ENCODE peak calls at places on chromosome 18, in eight cellular contexts. I, M, W, K, A, S, V and C are unnamed samples.

GRCh38 chr18:39773656-39774055 is 2181.4 kb upstream of the PIK3C3 start:
- DNase-seq in I (peak), M (no peak), W (no peak), K (no peak), A (no peak), S (no peak), V (no peak), C (no peak)

GRCh38 chr18:23887493-23887892 is 127.1 kb upstream of the TTC39C start:
- DNase-seq in I (no peak), M (no peak), W (no peak), K (no peak), A (no peak), S (no peak), V (peak), C (no peak)

GRCh38 chr18:63606526-63606925 is 19.4 kb downstream of the SERPINB13 start:
- DNase-seq in I (no peak), M (no peak), W (no peak), K (no peak), A (peak), S (no peak), V (no peak), C (no peak)

GRCh38 chr18:9615973-9616559 is 1.7 kb upstream of the PPP4R1 start:
- DNase-seq in I (peak), M (no peak), W (no peak), K (no peak), A (no peak), S (no peak), V (no peak), C (no peak)

GRCh38 chr18:183769-184168 is 25.4 kb downstream of the USP14 start:
- DNase-seq in I (peak), M (no peak), W (no peak), K (no peak), A (no peak), S (no peak), V (peak), C (no peak)

GRCh38 chr18:36314754-36315153 is 17.2 kb downstream of the FHOD3 start:
- DNase-seq in I (peak), M (no peak), W (no peak), K (no peak), A (peak), S (no peak), V (peak), C (peak)

GRCh38 chr18:10928971-10929373 is 220.4 kb downstream of the PIEZO2 start:
- DNase-seq in I (peak), M (no peak), W (no peak), K (no peak), A (no peak), S (no peak), V (peak), C (peak)

GRCh38 chr18:23716516-23716915 is 27.3 kb downstream of the LAMA3 start:
- DNase-seq in I (peak), M (no peak), W (no peak), K (no peak), A (peak), S (no peak), V (peak), C (peak)

GRCh38 chr18:47745227-47745626 is 185.2 kb downstream of the SMAD2 start:
- DNase-seq in I (no peak), M (peak), W (no peak), K (no peak), A (no peak), S (no peak), V (no peak), C (no peak)

GRCh38 chr18:3048121-3048520 is 35.2 kb upstream of the LPIN2 start:
- DNase-seq in I (no peak), M (no peak), W (no peak), K (no peak), A (no peak), S (no peak), V (no peak), C (no peak)

GRCh38 chr18:61199131-61199903 is 133.9 kb upstream of the CDH20 start:
- DNase-seq in I (peak), M (no peak), W (no peak), K (no peak), A (no peak), S (no peak), V (no peak), C (peak)

GRCh38 chr18:36355511-36355910 is 58.0 kb downstream of the FHOD3 start:
- DNase-seq in I (no peak), M (no peak), W (no peak), K (no peak), A (no peak), S (no peak), V (no peak), C (no peak)

GRCh38 chr18:10927290-10927979 is 221.9 kb downstream of the PIEZO2 start:
- DNase-seq in I (peak), M (no peak), W (no peak), K (no peak), A (no peak), S (no peak), V (peak), C (peak)

GRCh38 chr18:56593906-56594305 is 44.5 kb downstream of the TXNL1 start:
- DNase-seq in I (peak), M (no peak), W (no peak), K (no peak), A (no peak), S (no peak), V (peak), C (no peak)

GRCh38 chr18:3747176-3747973 is 297.4 kb downstream of the TGIF1 start:
- DNase-seq in I (peak), M (no peak), W (no peak), K (no peak), A (no peak), S (no peak), V (peak), C (no peak)

GRCh38 chr18:31209041-31209440 is 46.4 kb upstream of the DSC1 start:
- DNase-seq in I (no peak), M (no peak), W (no peak), K (no peak), A (no peak), S (no peak), V (no peak), C (no peak)

GRCh38 chr18:25042641-25043051 is 309.3 kb downstream of the ZNF521 start:
- DNase-seq in I (no peak), M (no peak), W (no peak), K (no peak), A (no peak), S (no peak), V (peak), C (no peak)

GRCh38 chr18:2656237-2657042 is 914 bp downstream of the SMCHD1 start:
- DNase-seq in I (peak), M (peak), W (peak), K (peak), A (no peak), S (peak), V (peak), C (no peak)

GRCh38 chr18:48004577-48004976 is 74.1 kb upstream of the SMAD2 start:
- DNase-seq in I (no peak), M (no peak), W (no peak), K (no peak), A (no peak), S (no peak), V (no peak), C (no peak)

GRCh38 chr18:43661570-43661969 is 384.3 kb upstream of the SYT4 start:
- DNase-seq in I (peak), M (no peak), W (peak), K (no peak), A (peak), S (no peak), V (peak), C (peak)

GRCh38 chr18:24112874-24113615 is 25.8 kb upstream of the CABYR start:
- DNase-seq in I (peak), M (no peak), W (peak), K (no peak), A (peak), S (peak), V (no peak), C (peak)

GRCh38 chr18:6476201-6476600 is 61.5 kb upstream of the L3MBTL4 start:
- DNase-seq in I (no peak), M (no peak), W (no peak), K (no peak), A (no peak), S (no peak), V (no peak), C (no peak)

GRCh38 chr18:8397034-8397433 is 212.2 kb upstream of the RAB12 start:
- DNase-seq in I (no peak), M (no peak), W (no peak), K (no peak), A (no peak), S (no peak), V (no peak), C (no peak)

GRCh38 chr18:35122586-35123224 is 81.5 kb downstream of the MAPRE2 start:
- DNase-seq in I (no peak), M (no peak), W (no peak), K (no peak), A (no peak), S (no peak), V (no peak), C (no peak)

GRCh38 chr18:21300616-21301200 is 58.7 kb downstream of the GREB1L start:
- DNase-seq in I (no peak), M (no peak), W (no peak), K (no peak), A (no peak), S (no peak), V (no peak), C (no peak)

DNA sequence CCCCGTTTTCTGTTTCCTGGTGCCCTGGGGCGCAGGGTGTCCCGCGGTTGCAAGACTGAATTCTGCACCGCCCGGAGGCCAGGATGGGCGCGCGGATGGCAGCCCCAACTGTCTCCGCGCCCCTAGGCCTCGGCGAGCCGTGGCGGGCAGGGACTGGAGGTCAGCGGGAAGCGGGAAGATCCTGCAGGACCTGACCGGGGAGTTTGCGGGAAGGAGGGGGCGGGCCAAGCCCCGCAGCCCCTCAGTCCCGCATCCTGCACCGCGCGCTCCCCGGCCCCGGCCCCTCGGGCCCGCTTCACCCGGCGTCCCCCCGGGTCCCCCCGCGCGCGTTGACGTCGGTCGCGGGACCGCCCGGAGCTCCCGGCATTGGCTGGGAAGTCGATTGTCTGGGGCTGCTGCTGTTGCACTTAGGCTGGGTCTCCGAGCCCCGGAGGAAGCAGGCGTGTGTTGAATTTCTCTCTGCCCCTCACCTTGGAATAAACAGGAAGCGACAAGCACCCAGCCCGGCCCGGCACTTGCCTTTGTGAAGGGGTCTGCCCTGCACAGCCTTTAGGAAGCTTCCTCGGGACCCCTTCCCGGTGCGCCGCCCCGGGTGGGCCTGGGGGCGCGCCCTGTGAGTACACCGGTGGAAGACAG is at the start of gene LDLRAD4:
- DNase-seq in I (no peak), M (peak), W (no peak), K (no peak), A (no peak), S (peak), V (no peak), C (no peak)
- H3K4me3 ChIP-seq in I (peak), M (peak), W (peak), K (peak), A (peak), S (peak), V (peak), C (peak)

GRCh38 chr18:68662779-68663178 is 52.1 kb downstream of the TMX3 start:
- DNase-seq in I (peak), M (no peak), W (no peak), K (no peak), A (no peak), S (no peak), V (peak), C (peak)
- TF ChIP-seq CTCF in I (peak), M (no peak), W (no peak), K (no peak), A (peak), S (no peak), V (peak), C (peak)

DNA sequence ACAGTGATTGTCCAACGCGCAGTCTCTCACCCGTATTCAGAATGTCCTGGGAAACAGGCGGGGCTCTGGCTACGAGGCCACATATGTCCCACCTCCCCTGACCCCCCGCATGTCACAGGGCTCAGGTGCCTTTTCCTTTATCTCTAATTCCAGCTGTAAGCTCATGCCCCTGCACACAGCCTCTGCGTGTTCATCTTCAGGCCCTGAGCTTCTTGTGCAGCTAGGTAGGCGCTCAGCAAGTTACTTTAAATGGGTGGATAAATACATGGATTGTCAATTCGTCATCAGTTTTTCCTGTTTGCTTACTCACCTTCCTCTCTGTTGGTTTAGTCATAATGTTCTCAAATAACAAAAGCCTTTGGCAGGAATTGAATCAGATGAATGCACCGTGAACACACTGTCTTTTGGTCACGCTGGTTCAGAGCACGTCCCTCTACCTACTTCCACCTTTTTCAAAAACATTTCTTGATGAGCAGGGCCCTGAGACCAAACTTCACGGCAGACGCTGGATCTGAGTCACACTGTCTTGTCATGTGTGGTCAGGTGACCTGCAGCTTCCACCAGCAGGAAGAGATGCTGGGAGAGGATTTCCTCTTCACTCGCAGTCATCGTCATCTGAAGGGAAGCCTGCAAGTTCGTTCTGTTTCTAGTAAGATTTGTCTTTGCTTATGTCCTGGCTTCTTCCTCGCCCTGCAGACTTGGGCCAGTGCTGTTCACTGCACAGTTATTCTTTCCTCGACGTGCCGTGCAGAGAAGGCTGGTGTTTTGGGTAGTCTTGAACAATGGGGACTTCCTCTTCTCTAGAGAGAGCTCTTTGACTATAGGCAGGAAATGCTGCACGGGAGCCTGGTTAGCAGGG is 138.1 kb downstream of the PTGR3 start:
- DNase-seq in I (peak), M (peak), W (no peak), K (no peak), A (peak), S (peak), V (peak), C (peak)
- H3K4me3 ChIP-seq in I (peak), M (no peak), W (no peak), K (peak), A (peak), S (peak), V (no peak), C (no peak)

DNA sequence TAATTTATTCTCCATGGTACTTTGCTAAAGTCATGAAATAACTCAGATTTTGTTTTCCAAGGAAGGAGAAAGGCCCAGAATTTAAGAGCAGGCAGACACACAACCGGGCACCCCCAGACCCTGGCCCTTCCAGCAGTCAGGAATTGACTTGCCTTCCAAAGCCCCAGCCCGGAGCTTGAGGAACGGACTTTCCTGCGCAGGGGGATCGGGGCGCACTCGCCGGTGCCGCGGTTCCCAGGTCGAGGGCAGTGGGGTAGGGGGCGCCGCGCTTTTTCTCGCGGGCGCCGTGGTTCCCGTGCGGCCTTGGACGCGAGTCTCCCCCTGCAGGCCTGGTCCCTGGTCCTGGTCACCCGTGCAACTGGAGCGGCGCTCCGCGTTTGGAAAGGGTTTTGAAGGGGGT is 1.2 kb downstream of the ZNF236 start:
- DNase-seq in I (peak), M (no peak), W (peak), K (peak), A (no peak), S (peak), V (peak), C (no peak)
- TF ChIP-seq CTCF in I (peak), M (no peak), W (no peak), K (no peak), A (no peak), S (no peak), V (peak), C (peak)